ENCODE peak calls at places on chromosome 18, in six cellular contexts. P is heart right ventricle, R is neuronal stem cell, L is GM04503, U is GM12891, E is HTR-8/SVneo. H is an unnamed sample.

GRCh38 chr18:23857756-23858155 is 156.8 kb upstream of the TTC39C start:
- DNase-seq in R (no peak), U (no peak), P (no peak), E (no peak), L (no peak), H (no peak)

GRCh38 chr18:10296491-10296890 is 157.9 kb upstream of the APCDD1 start:
- DNase-seq in L (no peak), R (no peak), P (no peak), U (no peak), E (no peak), H (no peak)

GRCh38 chr18:12857991-12858544 is 26.0 kb downstream of the PTPN2 start:
- DNase-seq in L (no peak), E (no peak), R (no peak), P (no peak), U (no peak), H (no peak)

GRCh38 chr18:48445540-48445939 is 36.4 kb upstream of the ZBTB7C start:
- DNase-seq in E (peak), U (peak), R (peak), L (peak), P (peak), H (no peak)

GRCh38 chr18:63320690-63321265 is 1.2 kb upstream of the BCL2 start:
- DNase-seq in R (no peak), U (no peak), P (peak), L (no peak), E (no peak), H (no peak)

GRCh38 chr18:33184178-33184577 is 256.3 kb downstream of the CCDC178 start:
- DNase-seq in E (no peak), P (no peak), U (no peak), L (no peak), R (no peak), H (no peak)

GRCh38 chr18:48330016-48330991 is 78.9 kb downstream of the ZBTB7C start:
- DNase-seq in E (peak), R (no peak), U (no peak), P (no peak), L (peak), H (peak)

GRCh38 chr18:47754311-47755101 is 176.0 kb downstream of the SMAD2 start:
- DNase-seq in P (no peak), L (no peak), U (peak), R (peak), E (peak), H (no peak)

H was measured in BJ.